ENCODE peak calls at places on chromosome 7, in nine cellular contexts. Q, A, I, C, E, H, K, V and L are unnamed samples.

GRCh38 chr7:100689230-100690135 is 4.6 kb downstream of the GIGYF1 start:
- DNase-seq in V (no peak), C (no peak), H (no peak), K (no peak), A (peak), E (no peak), Q (no peak), I (no peak), L (no peak)

GRCh38 chr7:113086431-113086888 is at the start of gene GPR85:
- DNase-seq in H (peak), A (peak), C (no peak), E (no peak), Q (peak), K (peak), I (peak), V (peak), L (no peak)

GRCh38 chr7:77416621-77417371 is 647 bp upstream of the GSAP start:
- DNase-seq in C (no peak), V (no peak), E (no peak), Q (no peak), I (no peak), K (no peak), H (no peak), A (no peak), L (no peak)

GRCh38 chr7:77386165-77386824 is 29.9 kb downstream of the GSAP start:
- DNase-seq in H (no peak), K (peak), V (no peak), C (no peak), A (no peak), E (no peak), I (no peak), Q (no peak), L (no peak)

GRCh38 chr7:132030883-132031282 is 474.5 kb upstream of the PODXL start:
- DNase-seq in C (no peak), A (no peak), I (no peak), Q (peak), E (no peak), K (no peak), V (no peak), H (no peak), L (no peak)

GRCh38 chr7:127066974-127067373 is 185.8 kb downstream of the GRM8 start:
- DNase-seq in H (no peak), K (peak), I (no peak), A (peak), C (no peak), Q (no peak), V (no peak), E (no peak), L (no peak)

GRCh38 chr7:13293264-13294002 is 606.0 kb downstream of the ARL4A start:
- DNase-seq in C (no peak), V (no peak), Q (no peak), H (no peak), K (no peak), E (no peak), I (no peak), A (no peak), L (no peak)

GRCh38 chr7:132836746-132837145 is 245.1 kb downstream of the CHCHD3 start:
- DNase-seq in C (no peak), H (no peak), V (no peak), Q (no peak), I (no peak), K (no peak), A (no peak), E (no peak), L (no peak)

GRCh38 chr7:132417037-132417906 is 159.0 kb downstream of the PLXNA4 start:
- DNase-seq in A (no peak), Q (no peak), I (no peak), H (no peak), E (no peak), C (no peak), V (no peak), K (peak), L (no peak)

GRCh38 chr7:134419875-134420274 is 39.0 kb downstream of the AKR1B1 start:
- DNase-seq in Q (no peak), C (no peak), K (no peak), A (no peak), I (no peak), H (no peak), E (no peak), V (no peak), L (no peak)

GRCh38 chr7:94022550-94022949 is 18.4 kb upstream of the BET1 start:
- DNase-seq in I (no peak), K (no peak), C (no peak), Q (no peak), E (no peak), V (no peak), H (no peak), A (no peak), L (no peak)

GRCh38 chr7:94336009-94336408 is 58.7 kb upstream of the COL1A2 start:
- DNase-seq in A (no peak), Q (no peak), E (no peak), K (no peak), I (no peak), H (no peak), C (no peak), V (no peak), L (no peak)

GRCh38 chr7:98836811-98837631 is 32.8 kb downstream of the TMEM130 start:
- DNase-seq in A (peak), K (peak), V (peak), E (no peak), Q (peak), H (peak), I (peak), C (peak), L (no peak)

GRCh38 chr7:136652635-136653370 is 215.6 kb upstream of the CHRM2 start:
- DNase-seq in E (no peak), H (no peak), C (no peak), K (no peak), A (no peak), Q (no peak), I (no peak), V (no peak), L (no peak)

GRCh38 chr7:87590578-87590977 is 10.1 kb downstream of the ABCB1 start:
- DNase-seq in K (no peak), Q (no peak), A (no peak), V (no peak), H (no peak), I (no peak), C (no peak), E (no peak), L (no peak)

GRCh38 chr7:151851160-151851751 is 25.7 kb downstream of the PRKAG2 start:
- DNase-seq in Q (peak), K (no peak), E (no peak), V (no peak), C (no peak), A (no peak), H (no peak), I (peak), L (peak)

GRCh38 chr7:67553378-67553777 is 556.7 kb downstream of the TYW1 start:
- DNase-seq in Q (no peak), A (no peak), E (no peak), K (no peak), I (no peak), V (no peak), H (no peak), C (no peak), L (no peak)

GRCh38 chr7:36971515-36972139 is 247.3 kb upstream of the AOAH start:
- DNase-seq in Q (no peak), K (no peak), H (no peak), E (no peak), I (no peak), C (no peak), A (no peak), V (no peak), L (no peak)

GRCh38 chr7:104883248-104883717 is 130.7 kb upstream of the KMT2E start:
- DNase-seq in V (no peak), C (no peak), A (peak), K (peak), H (no peak), E (no peak), I (no peak), Q (no peak), L (no peak)

GRCh38 chr7:83365746-83366145 is 203.1 kb upstream of the PCLO start:
- DNase-seq in C (no peak), Q (no peak), A (no peak), H (no peak), I (no peak), V (no peak), E (no peak), K (no peak), L (no peak)

GRCh38 chr7:37247881-37248280 is 200.8 kb downstream of the ELMO1 start:
- DNase-seq in K (peak), Q (no peak), H (no peak), E (no peak), V (no peak), A (peak), I (no peak), C (no peak), L (no peak)

GRCh38 chr7:156816943-156817572 is 75.9 kb downstream of the LMBR1 start:
- DNase-seq in A (no peak), Q (peak), E (no peak), V (no peak), K (peak), C (peak), I (no peak), H (no peak), L (no peak)
- TF ChIP-seq CTCF in A (peak), Q (peak), E (no peak), V (peak), K (peak), C (peak), I (peak), H (peak), L (no peak)

GRCh38 chr7:128672927-128673517 is 930 bp downstream of the GARIN1A start:
- DNase-seq in E (no peak), I (peak), H (peak), A (peak), V (no peak), K (peak), C (peak), Q (no peak), L (no peak)
- TF ChIP-seq CTCF in E (peak), I (peak), H (peak), A (peak), V (peak), K (peak), C (peak), Q (peak), L (peak)

DNA sequence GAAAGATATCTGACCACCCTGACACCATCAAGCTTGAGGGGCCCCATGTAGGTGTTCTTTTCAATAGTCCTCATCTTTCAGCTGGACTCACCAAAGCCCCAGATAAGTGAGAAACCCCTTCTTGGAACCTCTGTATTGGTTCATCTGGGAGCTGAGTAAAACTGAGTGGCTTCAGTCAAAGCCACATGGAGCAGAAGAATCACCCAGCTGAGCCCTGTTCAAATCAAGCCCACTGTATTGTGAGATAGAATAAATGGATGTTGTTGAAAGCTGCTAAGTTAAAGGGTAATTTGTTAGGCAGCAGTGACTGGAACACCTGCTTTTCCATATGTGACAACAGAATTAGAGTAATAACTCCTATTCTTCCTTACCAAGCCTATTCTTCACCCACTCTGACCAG is 64.8 kb upstream of the SDK1 start:
- DNase-seq in C (no peak), V (no peak), I (no peak), H (no peak), Q (no peak), A (no peak), K (no peak), E (no peak), L (no peak)
- TF ChIP-seq CTCF in C (no peak), V (no peak), I (no peak), H (no peak), Q (no peak), A (no peak), K (no peak), E (no peak), L (no peak)

DNA sequence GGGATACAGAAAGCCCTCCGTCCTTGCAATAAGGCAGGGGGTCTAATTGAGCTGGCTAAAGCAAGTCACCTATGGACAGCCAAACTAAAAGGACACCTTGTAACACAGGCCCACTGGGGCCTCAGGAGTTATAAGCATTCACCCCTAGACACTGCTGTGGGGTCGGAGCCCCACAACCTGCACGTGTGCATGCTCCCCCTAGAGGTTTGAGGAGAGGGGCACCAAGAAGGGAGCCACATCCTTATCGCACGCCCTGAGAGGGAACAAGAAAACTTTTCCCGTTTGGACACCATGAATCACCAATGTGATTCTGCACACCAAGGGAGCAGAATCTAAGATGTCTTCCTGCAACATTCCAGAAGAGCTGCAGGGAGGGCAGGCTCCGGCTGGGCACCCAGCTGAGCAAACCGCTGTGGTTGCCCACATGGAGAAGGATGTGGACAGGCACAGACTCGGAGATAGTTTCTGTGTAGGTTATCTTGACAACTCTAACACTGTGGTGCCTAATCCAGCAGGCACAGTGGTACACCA is 17.7 kb upstream of the TARP start:
- DNase-seq in E (no peak), A (peak), I (no peak), V (no peak), C (peak), Q (no peak), H (no peak), K (no peak), L (no peak)
- TF ChIP-seq CTCF in E (no peak), A (peak), I (no peak), V (no peak), C (peak), Q (no peak), H (no peak), K (no peak), L (no peak)